ENCODE peak calls at places on chromosomes 7 and 10, in seven cellular contexts. Z is thoracic aorta, I is tibial artery, H is spleen, L is body of pancreas, N is lung, J is astrocyte. X is an unnamed sample.

GRCh38 chr7:29422829-29423228 is 140.8 kb upstream of the PRR15 start:
- DNase-seq in Z (no peak), H (no peak), J (no peak), L (no peak), N (no peak), I (no peak), X (no peak)

GRCh38 chr10:4569132-4569531 is 256.9 kb upstream of the AKR1E2 start:
- DNase-seq in H (no peak), N (no peak), Z (no peak), L (no peak), J (no peak), I (no peak), X (no peak)

GRCh38 chr7:18212308-18212707 is 184.7 kb upstream of the PRPS1L1 start:
- DNase-seq in H (no peak), Z (no peak), L (no peak), N (no peak), I (no peak), J (no peak), X (no peak)

GRCh38 chr7:5689118-5689517 is 92.3 kb downstream of the RNF216 start:
- DNase-seq in L (no peak), I (peak; percentile 65), J (no peak), H (no peak), N (no peak), Z (no peak), X (no peak)

GRCh38 chr7:136256491-136256890 is 279.3 kb upstream of the MTPN start:
- DNase-seq in J (no peak), Z (no peak), H (no peak), L (no peak), I (no peak), N (no peak), X (no peak)

GRCh38 chr10:6144609-6145413 is 56.0 kb downstream of the RBM17 start:
- DNase-seq in H (peak; percentile 99), J (peak; percentile 67), I (peak; percentile 94), Z (peak; percentile 78), N (peak; percentile 91), L (peak; percentile 85), X (peak; percentile 80)

GRCh38 chr10:124629410-124629809 is 114.8 kb downstream of the FAM53B start:
- DNase-seq in H (no peak), L (no peak), J (no peak), Z (no peak), I (no peak), N (no peak), X (no peak)

GRCh38 chr10:119333146-119333792 is 125.9 kb downstream of the GRK5 start:
- DNase-seq in J (peak; percentile 40), L (no peak), N (no peak), H (peak; percentile 49), I (no peak), Z (no peak), X (no peak)

GRCh38 chr7:109873296-109873695 is 1217.6 kb upstream of the LRRN3 start:
- DNase-seq in N (no peak), I (peak; percentile 60), Z (no peak), L (peak; percentile 16), H (no peak), J (no peak), X (no peak)

GRCh38 chr7:110941385-110941784 is 149.5 kb upstream of the LRRN3 start:
- DNase-seq in I (no peak), N (no peak), H (no peak), L (no peak), Z (no peak), J (no peak), X (no peak)

GRCh38 chr10:42989481-42989921 is 87.4 kb upstream of the RET start:
- DNase-seq in N (no peak), H (peak; percentile 55), I (no peak), L (no peak), Z (no peak), J (no peak), X (no peak)

GRCh38 chr10:42990721-42991441 is 86.0 kb upstream of the RET start:
- DNase-seq in L (no peak), I (no peak), J (no peak), H (peak; percentile 70), N (no peak), Z (no peak), X (no peak)

GRCh38 chr10:42991442-42992098 is 85.3 kb upstream of the RET start:
- DNase-seq in N (no peak), J (no peak), I (no peak), H (peak; percentile 47), L (no peak), Z (no peak), X (peak; percentile 90)

GRCh38 chr10:42988517-42989395 is 88.1 kb upstream of the RET start:
- DNase-seq in I (no peak), J (no peak), Z (no peak), N (no peak), L (no peak), H (peak; percentile 65), X (peak; percentile 42)

DNA sequence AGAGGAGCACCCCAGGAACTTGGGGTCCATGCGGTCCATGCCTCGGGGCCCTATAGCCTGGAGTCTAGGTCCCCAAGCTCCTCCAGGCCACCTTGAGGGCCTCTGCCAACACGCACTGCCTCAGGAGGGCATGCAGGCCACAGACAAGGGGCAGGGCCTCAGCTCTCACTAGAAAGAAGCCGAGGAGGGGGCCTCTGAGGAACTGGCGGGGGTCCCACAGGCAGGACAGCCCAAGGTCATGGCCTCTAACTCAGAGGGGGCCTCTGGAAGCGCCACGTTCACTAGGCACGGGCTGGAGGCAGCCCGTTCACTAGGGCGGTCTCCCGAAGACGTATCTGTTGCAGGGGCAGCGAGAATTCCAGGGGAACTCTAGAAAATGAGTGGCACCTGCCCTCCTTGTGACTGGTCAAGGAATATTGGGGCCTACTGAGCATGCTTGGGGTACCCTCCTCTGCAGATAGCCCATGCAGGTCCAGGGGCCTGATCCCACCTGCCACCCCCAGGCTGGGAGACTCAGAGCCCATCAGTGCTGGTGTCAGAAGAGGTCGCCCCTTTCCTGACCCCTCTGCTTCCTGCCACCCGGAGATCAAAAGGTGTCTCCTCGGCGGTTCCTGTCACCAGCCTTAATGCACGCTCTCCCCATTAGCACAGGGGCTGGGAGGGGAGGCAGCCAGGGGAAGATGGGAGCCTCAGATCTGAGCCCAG is 86.7 kb upstream of the RET start:
- DNase-seq in J (no peak), I (no peak), L (no peak), Z (no peak), N (no peak), H (peak; percentile 51), X (no peak)
- H3K4me3 ChIP-seq in J (no peak overlapping the region), I (no peak overlapping the region), L (no peak overlapping the region), Z (no peak overlapping the region), N (no peak overlapping the region), H (no peak overlapping the region), X (no peak overlapping the region)

GRCh38 chr7:56605146-56605545 is 488.9 kb upstream of the NUPR2 start:
- DNase-seq in N (no peak), I (no peak), Z (no peak), H (no peak), J (no peak), L (no peak), X (no peak)

GRCh38 chr7:56609852-56610355 is 493.7 kb upstream of the NUPR2 start:
- DNase-seq in H (no peak), I (no peak), Z (no peak), L (no peak), N (no peak), J (no peak), X (no peak)
- H3K9me3 ChIP-seq in H (no peaks in the 10 kb centered on the region), I (no peaks in the 10 kb centered on the region), Z (no peaks in the 10 kb centered on the region), L (no peaks in the 10 kb centered on the region), N (peaks cover 20% of the 10 kb centered on the region), J (peaks cover 7% of the 10 kb centered on the region), X (no peaks in the 10 kb centered on the region)

GRCh38 chr10:88881335-88881734 is 1.3 kb downstream of the STAMBPL1 start:
- DNase-seq in I (no peak), H (no peak), N (no peak), Z (no peak), L (no peak), J (no peak), X (no peak)

GRCh38 chr10:88881922-88882645 is 2.0 kb downstream of the STAMBPL1 start:
- DNase-seq in I (no peak), N (no peak), L (no peak), H (no peak), J (no peak), Z (no peak), X (no peak)

GRCh38 chr10:88879754-88880286 is at the start of gene STAMBPL1:
- DNase-seq in I (no peak), J (no peak), L (no peak), Z (no peak), H (peak; percentile 94), N (peak; percentile 59), X (no peak)

GRCh38 chr10:88883443-88883799 is 3.4 kb downstream of the STAMBPL1 start:
- DNase-seq in J (no peak), Z (no peak), L (no peak), N (no peak), H (no peak), I (no peak), X (no peak)

DNA sequence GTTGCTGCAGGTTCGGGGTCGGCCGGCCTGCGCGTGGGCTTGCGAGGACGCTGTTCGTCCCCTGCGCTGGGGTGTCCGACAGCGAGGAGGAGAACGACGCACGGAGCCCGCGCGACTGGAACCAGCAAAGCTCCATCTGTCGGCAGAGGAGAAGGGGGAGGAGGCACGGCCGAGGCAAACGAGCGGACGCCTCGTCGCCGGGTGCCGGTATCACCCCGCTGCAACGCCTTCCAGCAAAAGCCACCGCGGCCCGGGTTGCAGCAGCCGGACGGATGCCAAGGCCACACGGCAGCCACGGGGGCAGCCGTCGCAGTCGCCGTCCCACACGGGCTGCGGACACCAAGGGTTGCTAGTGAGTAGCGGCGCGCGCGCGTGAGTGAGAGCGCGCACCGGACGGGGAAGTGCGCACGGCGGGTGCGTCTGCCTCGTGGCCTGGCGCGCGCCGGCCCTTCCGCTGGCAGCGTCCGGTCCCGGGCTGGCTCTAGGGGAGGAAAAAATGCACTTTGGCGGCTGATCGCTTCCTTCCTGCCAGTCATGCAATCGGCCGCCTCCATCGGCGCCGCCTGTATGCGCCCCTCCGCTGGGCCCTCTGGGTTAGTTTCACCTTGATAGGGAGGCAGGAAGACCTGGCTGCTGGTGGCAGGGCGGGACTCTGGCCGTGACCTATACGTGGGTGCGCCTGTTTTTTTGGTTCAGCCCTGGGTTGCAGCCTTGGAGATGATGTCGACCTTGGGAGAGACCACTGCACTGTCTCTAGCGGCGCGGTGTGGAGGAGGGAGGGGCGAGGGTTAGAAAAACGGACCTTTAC is 446 bp downstream of the STAMBPL1 start:
- DNase-seq in Z (peak; percentile 6), I (peak; percentile 90), J (peak; percentile 70), N (peak; percentile 83), H (peak; percentile 97), L (peak; percentile 76), X (peak; percentile 81)
- TF ChIP-seq CTCF in Z (no peak), I (no peak), J (no peak), N (no peak), H (peak; percentile 46), L (peak; percentile 25), X (peak; percentile 23)

DNA sequence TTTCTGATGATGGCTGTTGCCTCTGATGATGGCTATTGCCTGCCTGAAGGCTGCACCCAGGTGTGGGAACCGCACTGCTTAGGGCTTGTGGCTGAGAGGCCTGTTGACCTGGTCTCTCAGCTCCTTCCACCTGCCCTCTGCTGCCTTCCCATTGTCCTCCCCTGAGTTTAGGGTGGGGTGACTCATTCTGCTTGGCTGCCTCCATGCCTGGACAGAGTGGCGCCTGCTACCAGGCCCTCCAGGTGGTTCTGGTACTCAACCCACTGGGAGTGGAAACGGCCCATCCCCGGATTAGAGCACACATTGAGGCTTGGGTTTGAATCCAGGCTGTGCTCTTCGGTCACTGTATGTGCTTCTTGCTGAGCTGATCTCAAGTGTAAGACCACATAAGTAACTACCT is 120.6 kb downstream of the SEM1 start:
- DNase-seq in L (no peak), J (no peak), N (no peak), Z (no peak), H (peak; percentile 59), I (no peak), X (no peak)
- H3K4me3 ChIP-seq in L (no peak overlapping the region), J (no peak overlapping the region), N (no peak overlapping the region), Z (no peak overlapping the region), H (no peak overlapping the region), I (no peak overlapping the region), X (no peak overlapping the region)